ENCODE peak calls at places on chromosomes 6 and 20, in five cellular contexts. One of them, this sample, is unnamed.

GRCh38 chr6:130037207-130037811 is 18.9 kb downstream of the L3MBTL3 start:
- DNase-seq in breast epithelium: no peak
- DNase-seq in A549: peak; percentile 10
- DNase-seq in transverse colon: no peak
- DNase-seq in suprapubic skin: no peak
- DNase-seq in this sample: no peak

GRCh38 chr6:98324406-98324930 is 509.9 kb upstream of the POU3F2 start:
- DNase-seq in transverse colon: no peak
- DNase-seq in suprapubic skin: no peak
- DNase-seq in A549: no peak
- DNase-seq in breast epithelium: no peak
- DNase-seq in this sample: no peak

GRCh38 chr6:8000080-8001035 is 63.8 kb downstream of the BLOC1S5 start:
- DNase-seq in transverse colon: no peak
- DNase-seq in suprapubic skin: no peak
- DNase-seq in breast epithelium: no peak
- DNase-seq in A549: no peak
- DNase-seq in this sample: no peak

GRCh38 chr20:1922786-1923185 is 27.6 kb downstream of the SIRPA start:
- DNase-seq in suprapubic skin: no peak
- DNase-seq in transverse colon: no peak
- DNase-seq in breast epithelium: no peak
- DNase-seq in A549: no peak
- DNase-seq in this sample: no peak

GRCh38 chr6:21228411-21228810 is 365.1 kb upstream of the SOX4 start:
- DNase-seq in A549: no peak
- DNase-seq in transverse colon: no peak
- DNase-seq in suprapubic skin: no peak
- DNase-seq in breast epithelium: no peak
- DNase-seq in this sample: no peak

GRCh38 chr6:34462561-34462971 is 3.3 kb upstream of the PACSIN1 start:
- DNase-seq in A549: peak; percentile 55
- DNase-seq in suprapubic skin: no peak
- DNase-seq in breast epithelium: no peak
- DNase-seq in transverse colon: peak; percentile 39
- DNase-seq in this sample: peak; percentile 48

GRCh38 chr6:52643158-52643557 is 27.8 kb upstream of the TMEM14A start:
- DNase-seq in transverse colon: no peak
- DNase-seq in suprapubic skin: no peak
- DNase-seq in A549: no peak
- DNase-seq in breast epithelium: no peak
- DNase-seq in this sample: no peak

GRCh38 chr20:43341541-43341940 is 116.2 kb upstream of the SRSF6 start:
- DNase-seq in breast epithelium: no peak
- DNase-seq in A549: no peak
- DNase-seq in transverse colon: no peak
- DNase-seq in suprapubic skin: no peak
- DNase-seq in this sample: no peak

GRCh38 chr20:58416832-58417231 is 27.8 kb downstream of the VAPB start:
- DNase-seq in transverse colon: no peak
- DNase-seq in A549: no peak
- DNase-seq in breast epithelium: no peak
- DNase-seq in suprapubic skin: no peak
- DNase-seq in this sample: no peak

GRCh38 chr6:113697642-113698410 is 159.3 kb upstream of the MARCKS start:
- DNase-seq in A549: no peak
- DNase-seq in suprapubic skin: no peak
- DNase-seq in breast epithelium: no peak
- DNase-seq in transverse colon: no peak
- DNase-seq in this sample: no peak

GRCh38 chr6:100175814-100176275 is 181.8 kb upstream of the MCHR2 start:
- DNase-seq in transverse colon: no peak
- DNase-seq in A549: no peak
- DNase-seq in breast epithelium: no peak
- DNase-seq in suprapubic skin: no peak
- DNase-seq in this sample: no peak

GRCh38 chr6:19530188-19530587 is 307.0 kb upstream of the ID4 start:
- DNase-seq in A549: no peak
- DNase-seq in suprapubic skin: no peak
- DNase-seq in breast epithelium: no peak
- DNase-seq in transverse colon: no peak
- DNase-seq in this sample: no peak

GRCh38 chr20:45104786-45105185 is 3.9 kb upstream of the KCNS1 start:
- DNase-seq in suprapubic skin: no peak
- DNase-seq in A549: no peak
- DNase-seq in transverse colon: no peak
- DNase-seq in breast epithelium: no peak
- DNase-seq in this sample: no peak

GRCh38 chr20:24627926-24628325 is 158.5 kb downstream of the SYNDIG1 start:
- DNase-seq in A549: no peak
- DNase-seq in breast epithelium: no peak
- DNase-seq in suprapubic skin: no peak
- DNase-seq in transverse colon: no peak
- DNase-seq in this sample: no peak

GRCh38 chr6:498795-499231 is 107.3 kb downstream of the IRF4 start:
- DNase-seq in breast epithelium: no peak
- DNase-seq in transverse colon: peak; percentile 14
- DNase-seq in A549: no peak
- DNase-seq in suprapubic skin: no peak
- DNase-seq in this sample: no peak

GRCh38 chr6:142374090-142374783 is 72.4 kb downstream of the ADGRG6 start:
- DNase-seq in A549: no peak
- DNase-seq in breast epithelium: no peak
- DNase-seq in transverse colon: no peak
- DNase-seq in suprapubic skin: no peak
- DNase-seq in this sample: no peak

GRCh38 chr6:90154666-90155065 is 142.0 kb downstream of the BACH2 start:
- DNase-seq in transverse colon: no peak
- DNase-seq in breast epithelium: no peak
- DNase-seq in A549: no peak
- DNase-seq in suprapubic skin: no peak
- DNase-seq in this sample: no peak
- H3K4me1 ChIP-seq in transverse colon: no peaks in the 10 kb centered on the region
- H3K4me1 ChIP-seq in breast epithelium: peaks cover 4% of the 10 kb centered on the region
- H3K4me1 ChIP-seq in A549: no peaks in the 10 kb centered on the region
- H3K4me1 ChIP-seq in suprapubic skin: peaks cover 8% of the 10 kb centered on the region
- H3K4me1 ChIP-seq in this sample: peaks cover 65% of the 10 kb centered on the region

DNA sequence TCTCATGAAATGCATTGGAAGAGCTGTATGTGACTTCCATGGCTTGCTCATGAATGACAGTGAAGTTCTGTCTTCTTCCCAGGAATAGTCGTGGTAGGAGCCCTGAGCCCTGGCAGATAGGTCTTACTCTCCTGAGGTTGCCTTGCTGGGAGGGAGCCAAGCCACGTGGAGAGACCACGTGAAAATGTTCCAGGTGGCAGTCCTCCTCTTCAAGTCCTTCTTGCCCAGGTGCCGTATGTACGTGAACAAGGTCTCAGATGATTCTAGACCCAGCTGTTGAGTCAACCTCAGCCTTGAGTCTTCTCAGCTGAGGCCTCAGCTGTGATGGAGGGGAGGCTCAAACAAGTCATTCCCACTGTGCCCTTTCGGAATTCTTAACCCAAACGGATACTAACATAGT is 192.4 kb upstream of the PRDM1 start:
- DNase-seq in suprapubic skin: no peak
- DNase-seq in A549: no peak
- DNase-seq in breast epithelium: no peak
- DNase-seq in transverse colon: peak; percentile 68
- DNase-seq in this sample: no peak
- H3K27ac ChIP-seq in suprapubic skin: no peak overlapping the region
- H3K27ac ChIP-seq in A549: no peak overlapping the region
- H3K27ac ChIP-seq in breast epithelium: no peak overlapping the region
- H3K27ac ChIP-seq in transverse colon: peak overlapping the region; percentile 6
- H3K27ac ChIP-seq in this sample: no peak overlapping the region

GRCh38 chr6:42745638-42746451 is at the start of gene TBCC:
- DNase-seq in breast epithelium: peak; percentile 95
- DNase-seq in A549: peak; percentile 98
- DNase-seq in suprapubic skin: peak; percentile 97
- DNase-seq in transverse colon: peak; percentile 96
- DNase-seq in this sample: peak; percentile 96
- TF ChIP-seq POLR2A in breast epithelium: peak; percentile 75
- TF ChIP-seq POLR2A in A549: peak; percentile 93
- TF ChIP-seq POLR2A in suprapubic skin: peak; percentile 95
- TF ChIP-seq POLR2A in transverse colon: peak; percentile 99
- TF ChIP-seq POLR2A in this sample: peak; percentile 83

DNA sequence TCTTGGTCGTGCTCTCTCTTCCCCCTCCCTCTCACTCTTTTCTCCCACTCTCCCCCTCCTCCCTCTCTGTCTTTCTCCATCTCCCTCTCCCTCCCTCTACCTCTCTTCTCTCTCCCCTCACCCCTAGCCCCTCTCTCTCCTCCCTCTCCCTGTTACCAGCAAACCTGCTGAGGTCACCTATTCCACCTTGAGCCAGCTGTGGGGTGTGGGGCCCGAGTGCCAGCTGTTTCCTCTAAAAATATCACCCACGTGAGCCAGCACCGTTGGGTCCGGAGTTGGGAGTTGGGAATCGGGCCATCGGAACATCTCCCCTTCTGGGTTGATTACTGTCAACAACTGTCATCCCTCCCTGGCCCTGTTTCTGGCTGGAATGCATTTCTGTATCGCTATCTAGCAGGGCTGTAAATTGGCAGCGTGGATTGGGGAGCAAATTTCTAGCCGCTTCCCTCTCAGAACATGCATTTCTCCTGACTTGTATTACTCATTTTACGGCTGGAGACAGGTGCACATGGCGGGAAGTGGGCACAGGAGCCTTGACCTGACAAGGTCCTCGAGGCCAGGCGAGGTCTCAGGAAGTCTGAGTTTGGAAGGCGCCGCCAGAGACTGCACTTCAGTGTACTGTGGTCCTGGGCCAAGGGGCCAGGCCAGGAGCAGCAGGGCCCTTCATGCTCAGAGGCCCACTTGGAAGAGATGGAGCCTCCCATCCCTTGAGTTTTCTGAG is 165.3 kb downstream of the CDH4 start:
- DNase-seq in transverse colon: no peak
- DNase-seq in suprapubic skin: no peak
- DNase-seq in breast epithelium: no peak
- DNase-seq in A549: no peak
- DNase-seq in this sample: no peak
- H3K4me1 ChIP-seq in transverse colon: no peaks in the 10 kb centered on the region
- H3K4me1 ChIP-seq in suprapubic skin: no peaks in the 10 kb centered on the region
- H3K4me1 ChIP-seq in breast epithelium: no peaks in the 10 kb centered on the region
- H3K4me1 ChIP-seq in A549: no peaks in the 10 kb centered on the region
- H3K4me1 ChIP-seq in this sample: no peaks in the 10 kb centered on the region

GRCh38 chr20:35264755-35265154 is 13.2 kb downstream of the MMP24OS start:
- DNase-seq in breast epithelium: no peak
- DNase-seq in suprapubic skin: no peak
- DNase-seq in A549: peak; percentile 61
- DNase-seq in transverse colon: no peak
- DNase-seq in this sample: no peak

GRCh38 chr20:35257175-35257909 is 20.6 kb downstream of the MMP24OS start:
- DNase-seq in breast epithelium: no peak
- DNase-seq in A549: no peak
- DNase-seq in transverse colon: no peak
- DNase-seq in suprapubic skin: no peak
- DNase-seq in this sample: no peak

GRCh38 chr20:35263609-35264223 is 14.2 kb downstream of the MMP24OS start:
- DNase-seq in suprapubic skin: no peak
- DNase-seq in breast epithelium: no peak
- DNase-seq in transverse colon: no peak
- DNase-seq in A549: peak; percentile 60
- DNase-seq in this sample: no peak

GRCh38 chr20:35254448-35254999 is 23.4 kb downstream of the MMP24OS start:
- DNase-seq in breast epithelium: no peak
- DNase-seq in suprapubic skin: no peak
- DNase-seq in transverse colon: no peak
- DNase-seq in A549: no peak
- DNase-seq in this sample: no peak

GRCh38 chr20:35260426-35260825 is 17.5 kb downstream of the MMP24OS start:
- DNase-seq in breast epithelium: no peak
- DNase-seq in transverse colon: no peak
- DNase-seq in suprapubic skin: no peak
- DNase-seq in A549: no peak
- DNase-seq in this sample: no peak
- H3K27ac ChIP-seq in breast epithelium: peak overlapping the region; percentile 69
- H3K27ac ChIP-seq in transverse colon: no peak overlapping the region
- H3K27ac ChIP-seq in suprapubic skin: no peak overlapping the region
- H3K27ac ChIP-seq in A549: peak overlapping the region; percentile 97
- H3K27ac ChIP-seq in this sample: no peak overlapping the region

DNA sequence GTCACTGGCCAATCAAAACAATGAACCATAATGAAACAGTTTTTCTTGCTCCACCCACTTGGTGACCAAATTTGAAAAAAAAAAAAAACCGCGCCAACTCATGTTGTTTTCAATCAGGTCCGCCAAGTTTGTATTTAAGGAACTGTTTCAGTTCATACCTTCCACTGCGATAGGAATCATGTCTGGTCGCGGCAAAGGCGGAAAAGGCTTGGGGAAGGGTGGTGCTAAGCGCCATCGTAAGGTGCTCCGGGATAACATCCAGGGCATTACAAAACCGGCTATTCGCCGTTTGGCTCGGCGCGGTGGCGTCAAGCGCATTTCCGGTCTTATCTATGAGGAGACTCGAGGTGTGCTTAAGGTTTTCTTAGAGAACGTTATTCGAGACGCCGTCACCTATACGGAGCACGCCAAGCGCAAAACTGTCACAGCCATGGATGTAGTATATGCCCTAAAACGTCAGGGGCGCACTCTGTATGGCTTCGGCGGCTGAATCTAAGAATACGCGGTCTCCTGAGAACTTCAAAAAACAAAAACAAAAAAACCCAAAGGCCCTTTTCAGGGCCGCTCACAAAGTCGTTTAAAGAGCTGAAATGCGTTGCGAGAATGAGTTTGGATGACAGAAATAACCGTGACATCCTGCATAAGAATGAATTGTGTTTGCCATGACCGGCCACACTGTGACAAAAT is 16.7 kb downstream of the HFE start:
- DNase-seq in A549: peak; percentile 57
- DNase-seq in transverse colon: peak; percentile 92
- DNase-seq in breast epithelium: peak; percentile 90
- DNase-seq in suprapubic skin: peak; percentile 94
- DNase-seq in this sample: peak; percentile 95
- TF ChIP-seq POLR2A in A549: peak; percentile 99
- TF ChIP-seq POLR2A in transverse colon: peak; percentile 100
- TF ChIP-seq POLR2A in breast epithelium: peak; percentile 96
- TF ChIP-seq POLR2A in suprapubic skin: peak; percentile 92
- TF ChIP-seq POLR2A in this sample: peak; percentile 99

GRCh38 chr20:53929399-53929798 is 141.0 kb downstream of the BCAS1 start:
- DNase-seq in suprapubic skin: peak; percentile 20
- DNase-seq in breast epithelium: no peak
- DNase-seq in transverse colon: no peak
- DNase-seq in A549: no peak
- DNase-seq in this sample: no peak

GRCh38 chr20:53929974-53930650 is 140.3 kb downstream of the BCAS1 start:
- DNase-seq in A549: no peak
- DNase-seq in transverse colon: no peak
- DNase-seq in suprapubic skin: peak; percentile 4
- DNase-seq in breast epithelium: no peak
- DNase-seq in this sample: no peak

GRCh38 chr20:53930651-53931504 is 139.5 kb downstream of the BCAS1 start:
- DNase-seq in transverse colon: no peak
- DNase-seq in A549: no peak
- DNase-seq in breast epithelium: no peak
- DNase-seq in suprapubic skin: no peak
- DNase-seq in this sample: no peak

GRCh38 chr20:53933232-53933846 is 137.1 kb downstream of the BCAS1 start:
- DNase-seq in breast epithelium: no peak
- DNase-seq in transverse colon: no peak
- DNase-seq in A549: no peak
- DNase-seq in suprapubic skin: no peak
- DNase-seq in this sample: no peak

GRCh38 chr20:53931597-53931996 is 138.8 kb downstream of the BCAS1 start:
- DNase-seq in A549: no peak
- DNase-seq in breast epithelium: no peak
- DNase-seq in suprapubic skin: no peak
- DNase-seq in transverse colon: no peak
- DNase-seq in this sample: no peak
- H3K4me1 ChIP-seq in A549: peaks cover 36% of the 10 kb centered on the region
- H3K4me1 ChIP-seq in breast epithelium: no peaks in the 10 kb centered on the region
- H3K4me1 ChIP-seq in suprapubic skin: peaks cover 18% of the 10 kb centered on the region
- H3K4me1 ChIP-seq in transverse colon: peaks cover 3% of the 10 kb centered on the region
- H3K4me1 ChIP-seq in this sample: peaks cover 66% of the 10 kb centered on the region

This sample was measured in spleen.